ENCODE peak calls at places on chromosomes 1 and 21, in ten cellular contexts. B is activated CD4-positive, alpha-beta T cell treated with anti-CD3 and anti-CD28 coated beads for 48 hours; Z is AG08395; H is HTR-8/SVneo; C is HS-27A; I is astrocyte of the spinal cord; M is neural crest cell; X is M059J; L is ELR; A is heart right ventricle. S is an unnamed sample.

GRCh38 chr1:231702804-231703203 is 76.2 kb downstream of the DISC1 start:
- DNase-seq in B (no peak), Z (peak; percentile 62), H (no peak), C (peak; percentile 81), I (peak; percentile 17), M (no peak), X (peak; percentile 68), L (peak; percentile 64), A (no peak), S (peak; percentile 10)

GRCh38 chr1:24920155-24920925 is 9.7 kb downstream of the RUNX3 start:
- DNase-seq in B (peak; percentile 80), Z (peak; percentile 92), H (no peak), C (no peak), I (no peak), M (no peak), X (peak; percentile 53), L (peak; percentile 77), A (no peak), S (peak; percentile 71)

GRCh38 chr1:89870998-89871397 is 50.2 kb downstream of the LRRC8D start:
- DNase-seq in B (no peak), Z (no peak), H (peak; percentile 13), C (no peak), I (no peak), M (no peak), X (peak; percentile 49), L (no peak), A (no peak), S (no peak)

GRCh38 chr1:116515702-116516101 is 55.1 kb downstream of the CD58 start:
- DNase-seq in B (no peak), Z (no peak), H (no peak), C (no peak), I (no peak), M (no peak), X (no peak), L (no peak), A (no peak), S (no peak)

GRCh38 chr1:170377011-170377410 is 155.0 kb upstream of the GORAB start:
- DNase-seq in B (no peak), Z (no peak), H (no peak), C (no peak), I (no peak), M (no peak), X (no peak), L (no peak), A (no peak), S (no peak)

GRCh38 chr1:8363764-8364301 is 45.9 kb downstream of the SLC45A1 start:
- DNase-seq in B (no peak), Z (no peak), H (no peak), C (no peak), I (no peak), M (no peak), X (no peak), L (no peak), A (no peak), S (no peak)

GRCh38 chr1:224641030-224641429 is 24.9 kb downstream of the CNIH3 start:
- DNase-seq in B (no peak), Z (no peak), H (no peak), C (no peak), I (no peak), M (no peak), X (no peak), L (no peak), A (no peak), S (no peak)

GRCh38 chr1:171742577-171742922 is 685 bp upstream of the VAMP4 start:
- DNase-seq in B (peak; percentile 29), Z (peak; percentile 21), H (peak; percentile 22), C (no peak), I (no peak), M (no peak), X (peak; percentile 71), L (peak; percentile 71), A (peak; percentile 31), S (no peak)

GRCh38 chr21:41219498-41220207 is 51.7 kb downstream of the BACE2 start:
- DNase-seq in B (no peak), Z (no peak), H (no peak), C (no peak), I (no peak), M (no peak), X (peak; percentile 26), L (no peak), A (no peak), S (no peak)

GRCh38 chr1:205588691-205589445 is 42.9 kb downstream of the ELK4 start:
- DNase-seq in B (peak; percentile 57), Z (peak; percentile 37), H (no peak), C (no peak), I (peak; percentile 58), M (no peak), X (peak; percentile 29), L (peak; percentile 55), A (no peak), S (peak; percentile 8)

GRCh38 chr1:41726899-41727748 is 191.6 kb downstream of the HIVEP3 start:
- DNase-seq in B (peak; percentile 46), Z (no peak), H (no peak), C (no peak), I (no peak), M (no peak), X (no peak), L (no peak), A (peak; percentile 69), S (no peak)

GRCh38 chr21:19999369-20000272 is 998.6 kb upstream of the NCAM2 start:
- DNase-seq in B (no peak), Z (no peak), H (no peak), C (no peak), I (no peak), M (no peak), X (no peak), L (no peak), A (no peak), S (no peak)

GRCh38 chr1:43671193-43671592 is 21.2 kb downstream of the KDM4A start:
- DNase-seq in B (no peak), Z (no peak), H (no peak), C (no peak), I (no peak), M (no peak), X (no peak), L (no peak), A (peak; percentile 14), S (no peak)

GRCh38 chr1:15843826-15844572 is 3.5 kb upstream of the SPEN start:
- DNase-seq in B (no peak), Z (no peak), H (no peak), C (no peak), I (peak; percentile 48), M (no peak), X (peak; percentile 67), L (no peak), A (no peak), S (no peak)

GRCh38 chr1:172148213-172148612 is 272.3 kb upstream of the C1orf105 start:
- DNase-seq in B (no peak), Z (no peak), H (no peak), C (no peak), I (no peak), M (no peak), X (no peak), L (peak; percentile 24), A (no peak), S (no peak)

GRCh38 chr1:14715266-14715665 is 116.8 kb downstream of the KAZN start:
- DNase-seq in B (no peak), Z (no peak), H (no peak), C (no peak), I (no peak), M (no peak), X (no peak), L (no peak), A (no peak), S (no peak)

GRCh38 chr1:12188115-12188514 is 21.3 kb downstream of the TNFRSF1B start:
- DNase-seq in B (no peak), Z (no peak), H (no peak), C (no peak), I (no peak), M (no peak), X (no peak), L (peak; percentile 22), A (no peak), S (no peak)

GRCh38 chr1:16232316-16232710 is 4.7 kb downstream of the CPLANE2 start:
- DNase-seq in B (no peak), Z (no peak), H (no peak), C (no peak), I (no peak), M (no peak), X (no peak), L (no peak), A (no peak), S (no peak)

GRCh38 chr1:15850450-15851079 is 3.1 kb downstream of the SPEN start:
- DNase-seq in B (no peak), Z (no peak), H (no peak), C (no peak), I (peak; percentile 13), M (no peak), X (no peak), L (no peak), A (no peak), S (no peak)

GRCh38 chr1:110150330-110151174 is at the start of gene SLC6A17:
- DNase-seq in B (peak; percentile 78), Z (peak; percentile 77), H (peak; percentile 48), C (no peak), I (peak; percentile 31), M (peak; percentile 31), X (peak; percentile 36), L (peak; percentile 86), A (no peak), S (peak; percentile 20)

GRCh38 chr1:201707027-201707426 is 121.9 kb upstream of the IPO9 start:
- DNase-seq in B (no peak), Z (no peak), H (no peak), C (no peak), I (no peak), M (no peak), X (no peak), L (no peak), A (no peak), S (no peak)

GRCh38 chr1:23664837-23665795 is 26.5 kb upstream of the RPL11 start:
- DNase-seq in B (peak; percentile 46), Z (peak; percentile 55), H (peak; percentile 36), C (peak; percentile 11), I (peak; percentile 17), M (no peak), X (peak; percentile 44), L (peak; percentile 56), A (no peak), S (peak; percentile 7)

GRCh38 chr1:75632350-75632949 is 21.5 kb upstream of the SLC44A5 start:
- DNase-seq in B (no peak), Z (peak; percentile 50), H (no peak), C (peak; percentile 4), I (peak; percentile 58), M (peak; percentile 18), X (peak; percentile 24), L (peak; percentile 53), A (no peak), S (no peak)

GRCh38 chr1:231233735-231234417 is 7.1 kb upstream of the GNPAT start:
- DNase-seq in B (no peak), Z (no peak), H (no peak), C (no peak), I (peak; percentile 20), M (no peak), X (no peak), L (no peak), A (no peak), S (no peak)

GRCh38 chr1:118788372-118788955 is 199.7 kb downstream of the TBX15 start:
- DNase-seq in B (no peak), Z (peak; percentile 50), H (no peak), C (peak; percentile 9), I (peak; percentile 62), M (no peak), X (peak; percentile 87), L (peak; percentile 13), A (no peak), S (peak; percentile 67)

GRCh38 chr1:183633676-183634343 is 1.8 kb downstream of the ARPC5 start:
- DNase-seq in B (peak; percentile 26), Z (peak; percentile 58), H (peak; percentile 59), C (peak; percentile 78), I (peak; percentile 91), M (no peak), X (peak; percentile 93), L (peak; percentile 93), A (no peak), S (peak; percentile 54)

GRCh38 chr1:97632776-97633175 is 288.1 kb downstream of the DPYD start:
- DNase-seq in B (no peak), Z (no peak), H (no peak), C (no peak), I (peak; percentile 16), M (no peak), X (no peak), L (no peak), A (no peak), S (no peak)